ENCODE peak calls at places on chromosomes 5 and 9, in ten cellular contexts. Q is activated CD4-positive, alpha-beta T cell treated with anti-CD3 and anti-CD28 coated beads, Interleukin-2, amount 50 U/mL, for 1 hour; Z is cerebellar cortex; I is nephron progenitor cell; U is small intestine; N is NCI-H524; F is COR-L47; D is stomach; G is CD8-positive, alpha-beta T cell; X is activated CD4-positive, CD25-positive, alpha-beta regulatory T cell treated with anti-CD3 and anti-CD28 coated beads, Interleukin-2, amount 50 U/mL, for 72 hours. V is an unnamed sample.

GRCh38 chr5:171450423-171451246 is 31.2 kb downstream of the FGF18 start:
- DNase-seq in Q (peak; percentile 4), Z (no peak), I (peak; percentile 79), U (peak; percentile 71), N (no peak), F (no peak), D (peak; percentile 48), G (no peak), X (no peak), V (no peak)

GRCh38 chr5:34789021-34789531 is 49.9 kb upstream of the TTC23L start:
- DNase-seq in Q (no peak), Z (no peak), I (no peak), U (no peak), N (peak; percentile 58), F (no peak), D (no peak), G (no peak), X (no peak), V (no peak)

GRCh38 chr9:100597236-100597635 is 19.4 kb downstream of the CAVIN4 start:
- DNase-seq in Q (no peak), Z (no peak), I (no peak), U (no peak), N (peak; percentile 46), F (no peak), D (no peak), G (no peak), X (no peak), V (no peak)

GRCh38 chr9:96232164-96232538 is 69.8 kb downstream of the HSD17B3 start:
- DNase-seq in Q (no peak), Z (no peak), I (no peak), U (no peak), N (no peak), F (no peak), D (no peak), G (no peak), X (no peak), V (no peak)

GRCh38 chr9:87359958-87360601 is 137.6 kb upstream of the DAPK1 start:
- DNase-seq in Q (no peak), Z (no peak), I (no peak), U (no peak), N (no peak), F (no peak), D (no peak), G (no peak), X (no peak), V (no peak)

GRCh38 chr5:167504276-167504675 is 787.2 kb upstream of the WWC1 start:
- DNase-seq in Q (no peak), Z (no peak), I (no peak), U (no peak), N (no peak), F (no peak), D (no peak), G (no peak), X (no peak), V (no peak)

GRCh38 chr5:38069360-38069759 is 189.0 kb upstream of the EGFLAM start:
- DNase-seq in Q (no peak), Z (peak; percentile 85), I (no peak), U (no peak), N (peak; percentile 59), F (no peak), D (no peak), G (no peak), X (no peak), V (no peak)

GRCh38 chr5:131214828-131215227 is 44.1 kb downstream of the LYRM7 start:
- DNase-seq in Q (no peak), Z (no peak), I (no peak), U (no peak), N (peak; percentile 47), F (no peak), D (no peak), G (no peak), X (no peak), V (no peak)

GRCh38 chr9:36328798-36329411 is 70.7 kb upstream of the GNE start:
- DNase-seq in Q (peak; percentile 16), Z (peak; percentile 77), I (peak; percentile 53), U (peak; percentile 79), N (peak; percentile 68), F (peak; percentile 56), D (no peak), G (no peak), X (no peak), V (peak; percentile 50)

GRCh38 chr9:134662143-134662876 is 20.7 kb downstream of the COL5A1 start:
- DNase-seq in Q (no peak), Z (no peak), I (no peak), U (no peak), N (no peak), F (no peak), D (no peak), G (no peak), X (no peak), V (no peak)

GRCh38 chr9:112447283-112447761 is 39.3 kb upstream of the KIAA1958 start:
- DNase-seq in Q (no peak), Z (no peak), I (no peak), U (no peak), N (no peak), F (no peak), D (no peak), G (no peak), X (no peak), V (no peak)

GRCh38 chr9:87894998-87895625 is 12.4 kb downstream of the SPATA31E1 start:
- DNase-seq in Q (no peak), Z (no peak), I (no peak), U (no peak), N (no peak), F (no peak), D (no peak), G (no peak), X (no peak), V (no peak)

GRCh38 chr9:134243778-134244467 is 79.6 kb upstream of the RNU6ATAC start:
- DNase-seq in Q (peak; percentile 30), Z (no peak), I (no peak), U (no peak), N (no peak), F (no peak), D (peak; percentile 47), G (peak; percentile 59), X (no peak), V (peak; percentile 23)

GRCh38 chr9:22035591-22036011 is 26.5 kb upstream of the CDKN2B start:
- DNase-seq in Q (no peak), Z (no peak), I (no peak), U (no peak), N (no peak), F (no peak), D (no peak), G (no peak), X (no peak), V (no peak)

GRCh38 chr9:115211413-115212204 is 93.7 kb upstream of the TNC start:
- DNase-seq in Q (no peak), Z (no peak), I (no peak), U (no peak), N (peak; percentile 26), F (no peak), D (no peak), G (no peak), X (no peak), V (no peak)

GRCh38 chr9:119375892-119376291 is 6.7 kb upstream of the BRINP1 start:
- DNase-seq in Q (no peak), Z (peak; percentile 28), I (peak; percentile 51), U (peak; percentile 32), N (peak; percentile 75), F (peak; percentile 64), D (no peak), G (no peak), X (no peak), V (no peak)

GRCh38 chr9:7770102-7770501 is 29.5 kb downstream of the DMAC1 start:
- DNase-seq in Q (no peak), Z (no peak), I (no peak), U (no peak), N (no peak), F (no peak), D (no peak), G (no peak), X (no peak), V (no peak)

GRCh38 chr9:132631280-132631679 is 38.5 kb downstream of the DDX31 start:
- DNase-seq in Q (no peak), Z (no peak), I (no peak), U (no peak), N (no peak), F (no peak), D (no peak), G (no peak), X (no peak), V (no peak)

V was measured in central memory CD4-positive, alpha-beta T cell.